ENCODE peak calls at places on chromosomes 6 and 20, in four cellular contexts. B is stimulated activated CD8-positive, alpha-beta memory T cell treated with anti-CD3 and anti-CD28 coated beads, Interleukin-4, amount 100 ng/mL, for 48 hours; L is type B pancreatic cell; G is stimulated activated CD4-positive, alpha-beta T cell treated with anti-CD3 and anti-CD28 coated beads, Interleukin-2, amount 100 ng/mL, for 48 hours. W is an unnamed sample.

GRCh38 chr6:157811137-157811475 is 11.9 kb upstream of the SNX9 start:
- DNase-seq in B (no peak), L (no peak), G (no peak), W (no peak)

GRCh38 chr20:42380287-42380686 is 762.1 kb upstream of the CHD6 start:
- DNase-seq in B (no peak), L (no peak), G (no peak), W (no peak)

GRCh38 chr6:70292144-70292543 is 10.7 kb downstream of the COL9A1 start:
- DNase-seq in B (no peak), L (no peak), G (no peak), W (no peak)

GRCh38 chr6:83696674-83697073 is 12.2 kb downstream of the SNAP91 start:
- DNase-seq in B (no peak), L (no peak), G (no peak), W (no peak)

GRCh38 chr20:45064812-45065211 is 36.1 kb downstream of the KCNS1 start:
- DNase-seq in B (no peak), L (no peak), G (no peak), W (no peak)

GRCh38 chr6:150142657-150143501 is at the start of gene PPP1R14C:
- DNase-seq in B (peak; percentile 45), L (no peak), G (peak; percentile 12), W (no peak)

GRCh38 chr6:34589633-34590139 is 33.6 kb upstream of the SPDEF start:
- DNase-seq in B (no peak), L (no peak), G (no peak), W (no peak)

GRCh38 chr6:94045473-94045872 is 626.1 kb upstream of the EPHA7 start:
- DNase-seq in B (no peak), L (no peak), G (no peak), W (no peak)

GRCh38 chr20:60431349-60431748 is 473.1 kb downstream of the CDH26 start:
- DNase-seq in B (no peak), L (no peak), G (no peak), W (no peak)

GRCh38 chr20:11777861-11778570 is 139.7 kb upstream of the BTBD3 start:
- DNase-seq in B (no peak), L (no peak), G (no peak), W (no peak)

GRCh38 chr6:38194589-38194988 is 375.1 kb downstream of the ZFAND3 start:
- DNase-seq in B (no peak), L (no peak), G (no peak), W (no peak)

GRCh38 chr6:139126255-139126654 is 8.6 kb upstream of the HECA start:
- DNase-seq in B (no peak), L (no peak), G (no peak), W (no peak)

GRCh38 chr6:12577124-12577845 is 139.3 kb upstream of the PHACTR1 start:
- DNase-seq in B (no peak), L (no peak), G (no peak), W (no peak)

GRCh38 chr6:106084973-106085686 is 1.0 kb upstream of the PRDM1 start:
- DNase-seq in B (no peak), L (no peak), G (no peak), W (no peak)

GRCh38 chr6:19150307-19150706 is 686.9 kb upstream of the ID4 start:
- DNase-seq in B (no peak), L (no peak), G (no peak), W (no peak)

GRCh38 chr6:44004625-44005506 is 122.4 kb downstream of the MRPL14 start:
- DNase-seq in B (peak; percentile 38), L (no peak), G (no peak), W (no peak)

GRCh38 chr6:33610779-33611421 is 10.2 kb upstream of the ITPR3 start:
- DNase-seq in B (no peak), L (no peak), G (no peak), W (no peak)

GRCh38 chr20:52869698-52870288 is 102.4 kb upstream of the TSHZ2 start:
- DNase-seq in B (no peak), L (no peak), G (no peak), W (no peak)

GRCh38 chr6:168525926-168526630 is 85.1 kb downstream of the SMOC2 start:
- DNase-seq in B (no peak), L (no peak), G (no peak), W (no peak)

GRCh38 chr6:116158641-116159040 is 32.7 kb upstream of the COL10A1 start:
- DNase-seq in B (no peak), L (no peak), G (no peak), W (no peak)

GRCh38 chr6:137286926-137287325 is 67.7 kb upstream of the IFNGR1 start:
- DNase-seq in B (no peak), L (no peak), G (no peak), W (no peak)

GRCh38 chr20:31764641-31765305 is 25.7 kb downstream of the TPX2 start:
- DNase-seq in B (no peak), L (no peak), G (no peak), W (no peak)

GRCh38 chr20:39853664-39854063 is 835.4 kb downstream of the MAFB start:
- DNase-seq in B (no peak), L (no peak), G (no peak), W (no peak)

GRCh38 chr6:139124887-139125672 is 9.8 kb upstream of the HECA start:
- DNase-seq in B (peak; percentile 77), L (no peak), G (peak; percentile 65), W (peak; percentile 11)

GRCh38 chr6:90677440-90677839 is 90.6 kb upstream of the MAP3K7 start:
- DNase-seq in B (no peak), L (no peak), G (no peak), W (no peak)

GRCh38 chr6:84618046-84618752 is 146.2 kb downstream of the TBX18 start:
- DNase-seq in B (no peak), L (no peak), G (no peak), W (no peak)

GRCh38 chr6:30954631-30955366 is 14.0 kb downstream of the MUCL3 start:
- DNase-seq in B (no peak), L (no peak), G (no peak), W (no peak)

GRCh38 chr20:58971429-58971828 is 9.6 kb upstream of the NELFCD start:
- DNase-seq in B (no peak), L (no peak), G (no peak), W (no peak)

GRCh38 chr6:32551410-32551809 is 21.3 kb upstream of the HLA-DRB5 start:
- DNase-seq in B (no peak), L (no peak), G (no peak), W (no peak)

GRCh38 chr6:6277418-6277817 is 43.0 kb downstream of the F13A1 start:
- DNase-seq in B (no peak), L (no peak), G (no peak), W (no peak)

GRCh38 chr20:8104252-8104651 is 27.8 kb upstream of the PLCB1 start:
- DNase-seq in B (no peak), L (no peak), G (no peak), W (no peak)

GRCh38 chr6:21367148-21367547 is 226.4 kb upstream of the SOX4 start:
- DNase-seq in B (no peak), L (no peak), G (no peak), W (no peak)

GRCh38 chr6:128963561-128963960 is 80.6 kb downstream of the LAMA2 start:
- DNase-seq in B (no peak), L (no peak), G (no peak), W (no peak)

GRCh38 chr6:52663120-52663934 is 7.6 kb upstream of the TMEM14A start:
- DNase-seq in B (peak; percentile 64), L (no peak), G (peak; percentile 51), W (no peak)

GRCh38 chr6:136094812-136095211 is 155.3 kb downstream of the MTFR2 start:
- DNase-seq in B (no peak), L (no peak), G (no peak), W (no peak)

GRCh38 chr6:106512048-106512957 is 117.0 kb downstream of the RTN4IP1 start:
- DNase-seq in B (peak; percentile 82), L (no peak), G (peak; percentile 66), W (no peak)

W was measured in esophagus squamous epithelium.